ENCODE peak calls at places on chromosomes 2 and 18, in ten cellular contexts. U, P, F, C, K, X, E, Y, M and B are unnamed samples.

GRCh38 chr2:225173909-225174308 is 131.6 kb upstream of the DOCK10 start:
- DNase-seq in M (no peak), U (no peak), C (no peak), X (no peak), P (no peak), Y (no peak), F (no peak), K (no peak), E (no peak), B (no peak)

GRCh38 chr18:24319757-24320156 is 77.9 kb downstream of the OSBPL1A start:
- DNase-seq in M (no peak), K (no peak), U (no peak), F (no peak), Y (no peak), C (no peak), E (no peak), P (peak), X (no peak), B (no peak)

GRCh38 chr2:118718921-118719320 is 128.5 kb downstream of the EN1 start:
- DNase-seq in F (no peak), X (no peak), Y (no peak), P (no peak), C (no peak), M (no peak), U (no peak), K (no peak), E (no peak), B (no peak)

GRCh38 chr18:68263481-68263880 is 451.4 kb downstream of the TMX3 start:
- DNase-seq in F (no peak), K (no peak), X (no peak), U (no peak), C (no peak), Y (no peak), M (no peak), P (no peak), E (no peak), B (no peak)

GRCh38 chr2:74522516-74522915 is 3.5 kb downstream of the DQX1 start:
- DNase-seq in E (no peak), F (no peak), P (no peak), Y (no peak), U (no peak), K (no peak), M (no peak), C (peak), X (no peak), B (no peak)

GRCh38 chr2:118122768-118123335 is 34.6 kb downstream of the INSIG2 start:
- DNase-seq in X (no peak), P (no peak), F (no peak), U (no peak), E (no peak), M (no peak), K (no peak), C (no peak), Y (no peak), B (no peak)

GRCh38 chr2:57882895-57883515 is 163.6 kb upstream of the VRK2 start:
- DNase-seq in C (no peak), X (no peak), Y (no peak), E (no peak), U (peak), F (no peak), P (no peak), M (no peak), K (no peak), B (no peak)

GRCh38 chr2:175167076-175167791 is 769 bp downstream of the ATF2 start:
- DNase-seq in C (no peak), M (no peak), F (peak), X (peak), K (no peak), Y (peak), E (no peak), P (peak), U (no peak), B (no peak)

GRCh38 chr2:100222844-100223243 is 80.5 kb upstream of the AFF3 start:
- DNase-seq in F (no peak), U (no peak), E (no peak), X (no peak), K (no peak), M (no peak), P (no peak), C (no peak), Y (no peak), B (no peak)

GRCh38 chr18:3177902-3178687 is 41.7 kb downstream of the MYOM1 start:
- DNase-seq in E (no peak), K (no peak), M (no peak), U (no peak), F (no peak), P (peak), C (peak), X (no peak), Y (no peak), B (peak)

GRCh38 chr2:75200140-75200985 is 1.0 kb upstream of the TACR1 start:
- DNase-seq in X (no peak), P (peak), K (peak), C (peak), E (peak), Y (no peak), F (peak), U (no peak), M (no peak), B (no peak)

GRCh38 chr2:183248866-183249567 is 124.8 kb downstream of the NUP35 start:
- DNase-seq in F (peak), C (no peak), M (no peak), U (peak), K (no peak), Y (peak), X (peak), P (no peak), E (no peak), B (no peak)

GRCh38 chr2:217756375-217757107 is 246.3 kb downstream of the TNS1 start:
- DNase-seq in C (peak), Y (peak), F (peak), P (peak), X (peak), K (peak), U (no peak), M (peak), E (peak), B (peak)

GRCh38 chr2:109128466-109129355 is at the start of gene SH3RF3:
- DNase-seq in Y (no peak), U (no peak), C (peak), M (no peak), E (no peak), X (no peak), K (peak), F (peak), P (peak), B (peak)

GRCh38 chr2:23692901-23693605 is 233.9 kb downstream of the ATAD2B start:
- DNase-seq in U (no peak), X (no peak), F (no peak), Y (no peak), K (peak), P (no peak), M (no peak), E (no peak), C (peak), B (no peak)

GRCh38 chr2:134217924-134218323 is 35.9 kb upstream of the MGAT5 start:
- DNase-seq in F (no peak), U (no peak), Y (no peak), M (no peak), X (no peak), K (no peak), E (no peak), C (no peak), P (no peak), B (no peak)

GRCh38 chr2:64327510-64328414 is 126.2 kb upstream of the LGALSL start:
- DNase-seq in U (no peak), M (no peak), P (peak), X (no peak), K (peak), C (peak), Y (no peak), F (peak), E (no peak), B (no peak)

GRCh38 chr18:55420977-55421611 is 166.9 kb downstream of the TCF4 start:
- DNase-seq in C (no peak), P (no peak), X (no peak), U (no peak), M (no peak), Y (no peak), K (no peak), F (no peak), E (no peak), B (no peak)

GRCh38 chr2:41853427-41854191 is 194.2 kb upstream of the PKDCC start:
- DNase-seq in P (peak), E (no peak), K (peak), M (peak), U (no peak), Y (peak), X (peak), F (peak), C (no peak), B (no peak)

GRCh38 chr2:51158236-51158635 is 126.3 kb upstream of the NRXN1 start:
- DNase-seq in K (no peak), X (no peak), F (no peak), Y (no peak), C (no peak), P (no peak), E (no peak), U (no peak), M (no peak), B (no peak)

GRCh38 chr2:71949537-71949798 is 198.2 kb downstream of the CYP26B1 start:
- DNase-seq in Y (no peak), X (no peak), E (no peak), U (no peak), M (no peak), F (no peak), K (no peak), P (no peak), C (no peak), B (no peak)

GRCh38 chr18:48727685-48728084 is 188.9 kb downstream of the CTIF start:
- DNase-seq in Y (no peak), C (no peak), E (no peak), X (no peak), P (no peak), F (no peak), M (no peak), U (no peak), K (no peak), B (no peak)
- TF ChIP-seq POLR2AphosphoS5 in Y (no peak), C (no peak), E (no peak), X (no peak), P (peak), F (no peak), M (no peak), U (no peak), K (no peak), B (no peak)

DNA sequence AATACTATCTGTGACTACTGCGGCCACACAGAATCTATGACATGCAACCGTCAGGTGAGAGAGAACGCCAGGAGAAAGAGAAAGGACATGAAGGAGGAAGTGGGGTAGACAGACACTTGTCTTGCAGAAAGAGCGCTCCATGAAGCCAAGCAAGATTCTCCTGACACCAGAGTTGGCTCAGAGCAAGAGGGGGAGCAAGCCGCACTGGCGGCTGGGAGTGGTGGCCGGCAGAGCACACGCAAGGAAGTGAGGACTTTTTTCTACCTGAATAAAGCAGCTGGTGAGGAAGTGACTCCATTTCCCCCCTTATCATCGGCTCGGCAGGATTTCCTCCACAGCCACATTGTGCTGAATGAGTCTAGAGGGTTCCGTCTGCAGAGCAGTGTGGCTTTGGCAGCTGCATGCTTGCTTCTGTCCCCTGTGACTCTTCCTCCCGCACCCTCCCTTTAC is 181.5 kb downstream of the BCL2 start:
- DNase-seq in M (no peak), F (no peak), Y (no peak), X (no peak), P (no peak), K (no peak), E (no peak), C (peak), U (no peak), B (no peak)
- TF ChIP-seq POLR2AphosphoS5 in M (no peak), F (no peak), Y (no peak), X (no peak), P (no peak), K (no peak), E (no peak), C (peak), U (no peak), B (peak)

DNA sequence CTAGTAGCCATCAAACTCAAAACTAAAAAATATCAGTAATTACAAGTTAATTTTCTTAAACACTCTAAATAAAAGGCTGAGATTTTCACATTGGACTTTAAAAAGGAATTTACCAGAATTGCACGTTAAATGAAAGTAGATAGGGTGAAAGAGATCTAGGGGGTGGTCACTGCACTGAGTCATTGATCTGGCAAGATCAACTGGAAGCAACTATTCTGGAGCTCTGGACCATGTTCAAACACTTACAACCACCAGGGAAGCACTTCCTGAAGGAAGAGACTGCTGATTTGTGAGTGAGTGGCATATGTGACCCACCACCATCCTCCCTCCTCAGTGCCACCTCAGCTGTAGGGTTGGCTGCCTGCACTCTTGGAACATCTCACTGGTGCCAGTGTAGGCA is 111.8 kb downstream of the UGGT1 start:
- DNase-seq in M (no peak), F (no peak), P (no peak), X (no peak), E (no peak), K (no peak), U (no peak), C (no peak), Y (no peak), B (no peak)
- TF ChIP-seq POLR2AphosphoS5 in M (no peak), F (no peak), P (no peak), X (no peak), E (no peak), K (no peak), U (no peak), C (no peak), Y (no peak), B (no peak)

GRCh38 chr2:181106789-181107418 is 126.5 kb downstream of the UBE2E3 start:
- DNase-seq in E (no peak), M (no peak), K (no peak), P (no peak), F (peak), X (no peak), U (peak), C (no peak), Y (no peak), B (peak)
- TF ChIP-seq POLR2AphosphoS5 in E (no peak), M (no peak), K (no peak), P (no peak), F (no peak), X (no peak), U (no peak), C (no peak), Y (no peak), B (no peak)

GRCh38 chr18:62437520-62438329 is 85.1 kb upstream of the ZCCHC2 start:
- DNase-seq in F (no peak), P (peak), C (no peak), Y (no peak), M (no peak), X (no peak), K (peak), U (no peak), E (no peak), B (no peak)

GRCh38 chr18:62438876-62439275 is 83.9 kb upstream of the ZCCHC2 start:
- DNase-seq in X (no peak), U (no peak), P (no peak), K (no peak), F (no peak), C (no peak), M (no peak), Y (no peak), E (no peak), B (no peak)

GRCh38 chr18:62438402-62438801 is 84.4 kb upstream of the ZCCHC2 start:
- DNase-seq in E (no peak), M (no peak), C (no peak), U (no peak), F (no peak), Y (no peak), X (peak), P (no peak), K (no peak), B (no peak)

GRCh38 chr18:62435435-62436031 is 87.3 kb upstream of the ZCCHC2 start:
- DNase-seq in F (no peak), X (peak), P (peak), U (no peak), Y (no peak), M (no peak), E (no peak), C (no peak), K (no peak), B (no peak)

GRCh38 chr18:62436636-62437519 is 85.9 kb upstream of the ZCCHC2 start:
- DNase-seq in Y (no peak), M (no peak), X (no peak), F (no peak), E (peak), C (peak), K (peak), P (peak), U (no peak), B (no peak)
- TF ChIP-seq POLR2AphosphoS5 in Y (no peak), M (no peak), X (no peak), F (no peak), E (peak), C (peak), K (peak), P (no peak), U (no peak), B (no peak)

GRCh38 chr2:222604749-222605515 is 51.0 kb downstream of the FARSB start:
- DNase-seq in U (no peak), P (no peak), Y (no peak), F (no peak), K (no peak), M (no peak), C (no peak), X (no peak), E (no peak), B (no peak)
- TF ChIP-seq POLR2AphosphoS5 in U (no peak), P (no peak), Y (no peak), F (no peak), K (no peak), M (no peak), C (no peak), X (no peak), E (no peak), B (no peak)

GRCh38 chr18:10051877-10052631 is 138.2 kb downstream of the VAPA start:
- DNase-seq in P (peak), C (no peak), X (peak), M (no peak), K (no peak), F (no peak), Y (no peak), E (no peak), U (no peak), B (no peak)
- TF ChIP-seq POLR2AphosphoS5 in P (no peak), C (no peak), X (no peak), M (no peak), K (peak), F (no peak), Y (no peak), E (peak), U (no peak), B (no peak)